ENCODE peak calls at places on chromosomes 16 and 17, in seven cellular contexts. R is Karpas-422, D is HCT116, G is PC-3, K is mesenchymal stem cell, F is kidney, C is fibroblast of lung. E is an unnamed sample.

GRCh38 chr17:30954046-30954805 is 16.6 kb upstream of the RNF135 start:
- DNase-seq in K (no peak), C (no peak), F (peak), R (no peak), D (no peak), G (no peak), E (no peak)

GRCh38 chr16:75239463-75240122 is 11.8 kb downstream of the BCAR1 start:
- DNase-seq in G (no peak), C (no peak), D (no peak), R (no peak), K (no peak), F (peak), E (no peak)

GRCh38 chr17:41702712-41703111 is 9.4 kb upstream of the GAST start:
- DNase-seq in K (no peak), G (no peak), D (no peak), R (no peak), F (no peak), C (no peak), E (no peak)

GRCh38 chr16:78655481-78656114 is 556.1 kb downstream of the WWOX start:
- DNase-seq in F (no peak), D (no peak), R (no peak), G (no peak), C (no peak), K (no peak), E (no peak)

GRCh38 chr16:67236551-67237395 is 9.8 kb downstream of the TMEM208 start:
- DNase-seq in K (peak), G (peak), C (peak), F (peak), R (peak), D (peak), E (no peak)

GRCh38 chr17:60615108-60615507 is 15.1 kb downstream of the PPM1D start:
- DNase-seq in C (no peak), R (no peak), D (no peak), F (no peak), G (no peak), K (no peak), E (no peak)

GRCh38 chr17:77120866-77121265 is 19.9 kb upstream of the SEC14L1 start:
- DNase-seq in C (peak), G (peak), K (no peak), F (no peak), R (no peak), D (no peak), E (no peak)

GRCh38 chr16:55478827-55479559 is at the start of gene MMP2:
- DNase-seq in D (no peak), F (peak), G (no peak), K (peak), R (no peak), C (peak), E (no peak)

GRCh38 chr17:47968836-47969235 is 2.1 kb upstream of the CDK5RAP3 start:
- DNase-seq in K (peak), F (no peak), G (no peak), D (no peak), R (no peak), C (no peak), E (no peak)

GRCh38 chr17:57899391-57899790 is 49.5 kb upstream of the MRPS23 start:
- DNase-seq in F (no peak), D (no peak), G (no peak), R (no peak), K (peak), C (no peak), E (no peak)

GRCh38 chr16:65546353-65546791 is 424.5 kb upstream of the CDH11 start:
- DNase-seq in G (no peak), R (no peak), D (no peak), F (no peak), C (peak), K (no peak), E (peak)

GRCh38 chr17:33124185-33124584 is 132.5 kb downstream of the SPACA3 start:
- DNase-seq in F (no peak), G (no peak), R (no peak), C (no peak), K (no peak), D (no peak), E (no peak)

GRCh38 chr17:74777884-74778490 is 1.8 kb upstream of the NAT9 start:
- DNase-seq in D (no peak), R (no peak), F (no peak), G (no peak), C (no peak), K (peak), E (no peak)

GRCh38 chr16:30063893-30064745 is 1.4 kb upstream of the ALDOA start:
- DNase-seq in D (no peak), K (peak), C (peak), F (peak), G (peak), R (peak), E (no peak)

GRCh38 chr17:37220609-37220953 is 155.2 kb upstream of the C17orf78 start:
- DNase-seq in D (peak), K (peak), G (peak), C (no peak), R (peak), F (no peak), E (no peak)

GRCh38 chr17:75130632-75131277 is 787 bp downstream of the NT5C start:
- DNase-seq in C (peak), G (peak), F (peak), K (peak), R (peak), D (peak), E (peak)

GRCh38 chr17:17848311-17848710 is 11.5 kb upstream of the SREBF1 start:
- DNase-seq in K (no peak), R (no peak), G (no peak), D (no peak), C (no peak), F (no peak), E (no peak)
- H3K9ac ChIP-seq in K (peak), R (no peak), G (no peak), D (peak), C (no peak), F (no peak), E (no peak)

GRCh38 chr16:4016648-4017047 is 99.6 kb downstream of the ADCY9 start:
- DNase-seq in K (no peak), G (no peak), F (no peak), C (peak), D (no peak), R (no peak), E (peak)
- H3K9ac ChIP-seq in K (peak), G (no peak), F (no peak), C (no peak), D (no peak), R (no peak), E (no peak)

DNA sequence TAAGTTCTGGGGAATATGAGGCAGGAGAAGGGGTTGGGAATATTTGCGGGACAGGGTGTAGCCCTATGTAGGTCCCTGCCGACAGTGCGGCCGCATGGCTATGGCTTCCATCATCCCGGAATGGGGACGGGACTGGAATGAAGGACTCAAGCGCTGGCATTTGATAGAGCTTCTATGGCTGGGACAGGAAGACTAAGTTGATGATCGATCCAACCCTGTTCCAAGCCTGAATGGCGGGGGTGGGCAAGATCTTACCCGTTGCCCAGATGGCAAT is 47.1 kb downstream of the SRCIN1 start:
- DNase-seq in C (no peak), G (no peak), R (no peak), D (no peak), K (no peak), F (no peak), E (no peak)
- H3K9ac ChIP-seq in C (no peak), G (no peak), R (peak), D (peak), K (no peak), F (no peak), E (no peak)

GRCh38 chr17:67992541-67993152 is 3.6 kb downstream of the C17orf58 start:
- DNase-seq in G (peak), F (no peak), K (no peak), R (peak), D (no peak), C (peak), E (no peak)
- H3K9ac ChIP-seq in G (peak), F (peak), K (peak), R (peak), D (peak), C (peak), E (peak)

DNA sequence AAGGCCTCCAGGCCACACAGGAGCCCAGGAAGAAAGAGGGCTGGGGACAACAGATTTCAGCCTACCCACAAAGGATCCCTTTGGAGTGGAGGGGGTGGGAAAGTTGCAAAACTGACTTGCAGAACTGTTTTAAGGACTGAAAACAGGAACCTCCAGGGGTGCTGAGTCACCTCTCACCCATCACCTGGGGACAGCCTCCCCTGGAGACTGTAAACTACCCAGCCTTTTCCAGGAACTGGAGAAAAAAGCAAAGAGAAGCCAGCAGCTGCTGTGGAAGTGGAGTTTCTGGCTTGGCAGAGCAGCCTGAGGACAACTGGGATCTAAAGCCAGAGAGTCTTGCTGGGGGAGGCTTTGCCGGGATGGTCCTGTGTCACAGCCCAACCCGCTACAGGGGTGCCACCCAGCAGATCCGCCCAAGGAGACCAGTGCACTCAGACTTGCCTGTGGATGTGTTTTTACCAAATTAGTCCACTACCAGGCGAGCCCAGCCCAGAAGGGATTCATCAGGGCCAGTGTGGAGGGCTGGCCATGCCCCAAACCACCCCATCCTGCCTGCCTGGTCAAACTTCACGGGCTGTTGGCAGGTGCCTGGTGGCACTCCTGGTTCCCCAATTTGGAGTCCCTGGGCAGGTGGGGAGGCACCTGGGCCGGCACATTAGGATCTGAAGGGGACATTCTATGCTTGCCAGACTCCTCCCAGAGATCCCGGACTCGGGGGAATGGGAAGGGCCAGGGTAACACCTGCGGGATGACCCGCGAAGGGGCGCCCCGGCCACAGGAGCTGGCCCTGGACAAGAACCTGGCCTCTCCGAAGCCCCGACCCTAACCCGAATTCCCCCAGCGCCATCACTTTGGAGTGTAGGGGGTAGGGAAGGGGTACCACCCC is 832 bp downstream of the MSRB1 start:
- DNase-seq in D (no peak), F (no peak), K (no peak), C (peak), R (peak), G (peak), E (no peak)
- H3K9ac ChIP-seq in D (peak), F (peak), K (peak), C (peak), R (peak), G (peak), E (peak)

GRCh38 chr17:83087788-83088360 is 8.5 kb downstream of the METRNL start:
- DNase-seq in D (no peak), R (no peak), F (peak), K (no peak), G (no peak), C (no peak), E (no peak)
- H3K9ac ChIP-seq in D (no peak), R (no peak), F (no peak), K (peak), G (no peak), C (no peak), E (no peak)